ENCODE peak calls at places on chromosomes 2 and 18, in six cellular contexts. X, L, H, P, V and S are unnamed samples.

GRCh38 chr18:23563377-23564043 is 22.8 kb downstream of the NPC1 start:
- DNase-seq in X (no peak), H (no peak), L (no peak), V (no peak), P (peak; percentile 5), S (no peak)

GRCh38 chr2:201004370-201004769 is 40.9 kb upstream of the ORC2 start:
- DNase-seq in H (no peak), P (no peak), V (no peak), X (no peak), L (no peak), S (no peak)

GRCh38 chr2:189113963-189114362 is 65.6 kb downstream of the COL5A2 start:
- DNase-seq in X (no peak), L (no peak), H (no peak), P (no peak), V (no peak), S (no peak)

GRCh38 chr18:76416935-76417334 is 78.1 kb downstream of the ZNF516 start:
- DNase-seq in V (peak; percentile 87), P (peak; percentile 84), H (no peak), L (peak; percentile 79), X (no peak), S (no peak)

GRCh38 chr2:70388128-70388527 is 86.3 kb upstream of the FAM136A start:
- DNase-seq in P (no peak), H (no peak), X (no peak), L (no peak), V (no peak), S (no peak)

GRCh38 chr2:86809481-86810121 is 18.9 kb upstream of the CD8A start:
- DNase-seq in L (no peak), P (no peak), V (no peak), X (no peak), H (no peak), S (no peak)

GRCh38 chr2:190765386-190766173 is 115.0 kb upstream of the GLS start:
- DNase-seq in H (no peak), X (no peak), V (no peak), P (no peak), L (no peak), S (peak; percentile 57)

GRCh38 chr2:96404446-96405373 is 69.1 kb downstream of the NCAPH start:
- DNase-seq in P (peak; percentile 86), X (peak; percentile 74), V (no peak), L (peak; percentile 43), H (no peak), S (peak; percentile 32)

GRCh38 chr18:13681701-13682100 is 44.7 kb downstream of the FAM210A start:
- DNase-seq in V (no peak), L (no peak), H (no peak), P (no peak), X (no peak), S (no peak)

GRCh38 chr18:814300-815084 is 2.5 kb upstream of the YES1 start:
- DNase-seq in X (no peak), H (no peak), V (no peak), L (no peak), P (no peak), S (no peak)

GRCh38 chr2:145305854-145306253 is 785.9 kb upstream of the ZEB2 start:
- DNase-seq in X (no peak), H (no peak), L (no peak), P (no peak), V (no peak), S (no peak)

GRCh38 chr2:78546843-78547242 is 478.7 kb upstream of the REG3G start:
- DNase-seq in H (peak; percentile 24), P (no peak), L (no peak), V (no peak), X (no peak), S (no peak)

GRCh38 chr2:72136933-72137497 is 10.6 kb downstream of the CYP26B1 start:
- DNase-seq in H (no peak), V (no peak), P (peak; percentile 69), L (no peak), X (no peak), S (no peak)

GRCh38 chr2:55618025-55618648 is 715 bp upstream of the PPP4R3B start:
- DNase-seq in X (no peak), H (peak; percentile 21), V (no peak), P (no peak), L (peak; percentile 60), S (no peak)

DNA sequence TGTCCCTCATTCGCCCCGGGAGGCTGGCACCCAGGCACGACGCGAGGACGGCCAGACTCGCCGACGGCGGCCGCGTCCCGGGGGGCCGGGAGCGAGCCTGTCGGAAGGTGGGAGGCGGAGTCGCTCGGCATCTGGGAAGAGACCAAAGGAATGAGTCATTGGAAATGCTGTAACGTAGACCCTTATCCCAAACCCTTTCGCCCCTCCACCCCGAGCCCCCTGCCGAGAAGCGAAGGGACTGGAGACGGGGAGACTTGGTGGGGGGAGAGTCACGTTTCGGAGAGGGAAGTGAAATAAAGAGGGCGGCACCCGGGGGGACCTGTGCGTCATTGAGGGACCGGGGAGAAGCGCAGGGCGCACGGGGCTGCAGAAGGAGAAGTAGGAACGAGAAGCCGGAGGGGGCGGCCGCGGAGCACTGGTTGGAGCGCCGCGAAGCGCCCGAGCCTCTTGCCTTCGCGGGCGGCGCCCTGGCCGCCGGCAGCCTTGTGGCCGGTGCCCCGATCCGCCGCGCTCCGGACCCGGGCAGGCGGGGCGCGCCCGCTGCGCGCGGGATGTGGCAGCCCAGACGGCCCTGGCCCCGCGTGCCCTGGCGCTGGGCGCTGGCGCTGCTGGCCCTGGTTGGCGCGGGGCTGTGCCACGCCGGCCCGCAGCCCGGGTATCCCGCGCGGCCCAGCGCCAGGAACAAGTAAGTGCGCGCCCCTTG is at the start of gene EMILIN2:
- DNase-seq in P (peak; percentile 96), V (peak; percentile 93), L (peak; percentile 75), X (peak; percentile 55), H (no peak), S (peak; percentile 59)
- TF ChIP-seq POLR2A in P (no peak), V (peak; percentile 60), L (peak; percentile 39), X (no peak), H (no peak), S (no peak)

DNA sequence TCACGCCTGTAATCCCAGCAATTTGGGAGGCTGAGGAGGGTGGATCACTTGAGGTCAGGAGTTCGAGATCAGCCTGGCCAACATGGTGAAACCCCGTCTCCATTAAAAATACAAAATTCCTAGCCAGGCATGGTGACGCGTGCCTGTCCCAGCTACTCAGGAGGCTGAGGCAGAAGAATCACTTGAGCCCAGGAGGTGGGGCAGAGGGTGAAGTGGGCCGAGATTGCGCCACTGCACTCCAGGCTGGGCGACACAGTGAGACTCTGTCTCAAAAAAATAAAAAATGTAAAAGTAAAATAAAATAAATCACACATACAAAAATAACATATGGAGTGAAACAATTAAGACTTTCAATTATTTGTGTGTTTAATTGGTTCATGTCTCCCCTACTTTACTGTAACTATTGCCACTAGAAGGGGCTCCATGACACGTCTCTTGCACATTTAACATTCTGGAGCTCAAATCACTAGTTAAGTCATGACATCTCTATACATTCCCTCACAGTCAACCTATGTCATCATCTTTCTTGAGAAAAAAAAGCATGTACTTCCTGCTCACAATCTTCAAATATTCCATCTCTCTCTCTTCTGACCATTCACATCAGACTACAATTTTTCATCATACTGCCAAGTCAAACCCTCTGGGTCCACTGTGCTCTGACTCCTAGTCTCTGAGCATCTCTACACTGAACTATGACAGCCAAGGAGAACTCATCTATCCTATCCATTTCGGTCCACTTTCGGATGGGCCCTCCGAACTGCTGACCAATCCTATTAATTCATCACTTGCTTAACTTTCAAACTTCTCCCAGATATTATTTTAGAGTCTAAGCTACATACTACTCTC is 6.7 kb downstream of the GFPT1 start:
- DNase-seq in V (no peak), H (no peak), P (no peak), X (no peak), L (no peak), S (no peak)
- TF ChIP-seq POLR2A in V (no peak), H (no peak), P (no peak), X (no peak), L (no peak), S (no peak)

DNA sequence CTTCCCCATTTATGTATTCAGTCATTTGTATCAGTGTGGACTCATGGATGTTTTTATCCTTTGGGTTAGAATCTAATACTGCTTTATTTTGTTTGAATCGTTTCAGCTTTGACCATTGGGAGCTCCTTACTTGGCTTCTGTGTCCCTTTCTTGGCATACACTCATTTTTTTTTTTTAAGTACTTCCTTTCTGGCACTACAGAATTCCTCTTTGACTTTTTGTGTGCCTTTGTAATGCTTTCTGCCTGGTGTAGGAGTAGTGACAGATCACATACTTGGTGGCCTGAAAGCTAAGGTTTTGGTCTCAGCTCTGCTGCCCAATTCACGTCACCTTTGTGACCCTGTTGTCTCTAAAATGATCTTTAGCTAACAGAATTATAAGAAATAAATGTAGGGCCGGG is 68.4 kb downstream of the FMNL2 start:
- DNase-seq in P (no peak), V (no peak), L (no peak), X (no peak), H (no peak), S (no peak)
- TF ChIP-seq POLR2A in P (no peak), V (no peak), L (no peak), X (no peak), H (no peak), S (no peak)

GRCh38 chr2:17540813-17541513 is 467 bp downstream of the VSNL1 start:
- DNase-seq in H (no peak), L (no peak), P (no peak), V (no peak), X (no peak), S (no peak)

GRCh38 chr2:17539596-17539992 is 902 bp upstream of the VSNL1 start:
- DNase-seq in V (no peak), X (no peak), P (no peak), L (no peak), H (peak; percentile 83), S (no peak)

GRCh38 chr2:17541514-17541950 is 1.0 kb downstream of the VSNL1 start:
- DNase-seq in X (no peak), H (no peak), V (no peak), L (no peak), P (no peak), S (no peak)

GRCh38 chr2:17538844-17539554 is 1.5 kb upstream of the VSNL1 start:
- DNase-seq in P (peak; percentile 92), H (peak; percentile 83), L (peak; percentile 73), V (no peak), X (peak; percentile 78), S (no peak)

GRCh38 chr2:17539993-17540812 is at the start of gene VSNL1:
- DNase-seq in X (peak; percentile 85), P (peak; percentile 93), L (peak; percentile 92), H (peak; percentile 98), V (no peak), S (no peak)
- TF ChIP-seq POLR2A in X (no peak), P (no peak), L (no peak), H (peak; percentile 44), V (peak; percentile 11), S (no peak)

DNA sequence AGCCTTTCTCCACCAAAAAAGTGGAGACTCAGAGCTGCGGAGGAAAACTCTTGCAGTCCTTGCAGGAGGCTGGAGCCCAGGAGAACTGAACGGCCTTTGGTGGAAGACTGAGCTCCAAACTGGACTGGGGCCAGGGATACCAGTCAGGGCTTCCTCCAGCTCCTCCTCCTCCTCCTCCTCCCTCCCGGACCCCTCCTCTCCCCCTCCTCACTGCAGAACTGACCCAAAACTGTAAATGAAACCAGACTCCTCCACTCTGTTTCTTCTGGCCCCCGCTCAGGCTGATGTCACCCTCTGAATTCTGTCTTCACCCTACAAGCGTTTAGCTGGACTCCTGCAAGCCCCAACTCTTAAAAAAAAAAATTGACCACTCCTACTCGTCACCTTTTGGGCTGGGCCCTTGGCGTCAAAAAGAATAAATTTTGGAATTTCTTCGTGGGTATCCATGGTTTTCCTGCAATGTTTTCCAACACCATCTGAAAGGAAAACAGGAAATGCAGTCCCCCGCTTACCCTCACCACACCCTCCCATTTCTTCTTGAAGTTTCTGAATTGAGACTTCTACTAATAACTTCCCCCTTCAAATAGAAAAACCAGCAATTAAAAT is at the start of gene COL6A3:
- DNase-seq in L (peak; percentile 56), P (peak; percentile 92), X (no peak), H (no peak), V (peak; percentile 97), S (no peak)
- TF ChIP-seq POLR2A in L (no peak), P (no peak), X (no peak), H (no peak), V (peak; percentile 78), S (peak; percentile 19)

GRCh38 chr2:240685771-240686371 is 3.2 kb upstream of the AQP12B start:
- DNase-seq in L (no peak), X (no peak), P (peak; percentile 66), H (no peak), V (peak; percentile 64), S (no peak)
- TF ChIP-seq POLR2A in L (no peak), X (no peak), P (no peak), H (no peak), V (no peak), S (no peak)